ENCODE peak calls at places on chromosomes 12 and 14, in four cellular contexts. One of them, this sample, is unnamed.

GRCh38 chr12:57612711-57613426 is 1.6 kb downstream of the ARHGEF25 start:
- DNase-seq in astrocyte of the cerebellum: no peak
- DNase-seq in uterus: no peak
- DNase-seq in stimulated activated CD4-positive, alpha-beta T cell treated with anti-CD3 and anti-CD28 coated beads, TNF-alpha, amount 100 ng/mL, for 4 hours: no peak
- DNase-seq in this sample: no peak

GRCh38 chr12:70486588-70486987 is 120.5 kb downstream of the KCNMB4 start:
- DNase-seq in astrocyte of the cerebellum: no peak
- DNase-seq in uterus: no peak
- DNase-seq in stimulated activated CD4-positive, alpha-beta T cell treated with anti-CD3 and anti-CD28 coated beads, TNF-alpha, amount 100 ng/mL, for 4 hours: no peak
- DNase-seq in this sample: no peak

GRCh38 chr12:4012977-4013968 is 140.1 kb upstream of the PARP11 start:
- DNase-seq in astrocyte of the cerebellum: no peak
- DNase-seq in uterus: no peak
- DNase-seq in stimulated activated CD4-positive, alpha-beta T cell treated with anti-CD3 and anti-CD28 coated beads, TNF-alpha, amount 100 ng/mL, for 4 hours: no peak
- DNase-seq in this sample: no peak

GRCh38 chr12:27385756-27386155 is 53.1 kb downstream of the BMAL2 start:
- DNase-seq in astrocyte of the cerebellum: no peak
- DNase-seq in uterus: no peak
- DNase-seq in stimulated activated CD4-positive, alpha-beta T cell treated with anti-CD3 and anti-CD28 coated beads, TNF-alpha, amount 100 ng/mL, for 4 hours: no peak
- DNase-seq in this sample: no peak

GRCh38 chr12:2273288-2273687 is 220.5 kb downstream of the CACNA1C start:
- DNase-seq in astrocyte of the cerebellum: peak
- DNase-seq in uterus: peak
- DNase-seq in stimulated activated CD4-positive, alpha-beta T cell treated with anti-CD3 and anti-CD28 coated beads, TNF-alpha, amount 100 ng/mL, for 4 hours: no peak
- DNase-seq in this sample: no peak

GRCh38 chr12:132717531-132718387 is 7.1 kb downstream of the PGAM5 start:
- DNase-seq in astrocyte of the cerebellum: no peak
- DNase-seq in uterus: no peak
- DNase-seq in stimulated activated CD4-positive, alpha-beta T cell treated with anti-CD3 and anti-CD28 coated beads, TNF-alpha, amount 100 ng/mL, for 4 hours: no peak
- DNase-seq in this sample: no peak

GRCh38 chr14:80988192-80988591 is 32.8 kb downstream of the TSHR start:
- DNase-seq in astrocyte of the cerebellum: no peak
- DNase-seq in uterus: no peak
- DNase-seq in stimulated activated CD4-positive, alpha-beta T cell treated with anti-CD3 and anti-CD28 coated beads, TNF-alpha, amount 100 ng/mL, for 4 hours: no peak
- DNase-seq in this sample: no peak

GRCh38 chr14:90239139-90239538 is 17.2 kb upstream of the PSMC1 start:
- DNase-seq in astrocyte of the cerebellum: no peak
- DNase-seq in uterus: no peak
- DNase-seq in stimulated activated CD4-positive, alpha-beta T cell treated with anti-CD3 and anti-CD28 coated beads, TNF-alpha, amount 100 ng/mL, for 4 hours: no peak
- DNase-seq in this sample: no peak

GRCh38 chr12:66848967-66849366 is 170.1 kb upstream of the GRIP1 start:
- DNase-seq in astrocyte of the cerebellum: peak
- DNase-seq in uterus: no peak
- DNase-seq in stimulated activated CD4-positive, alpha-beta T cell treated with anti-CD3 and anti-CD28 coated beads, TNF-alpha, amount 100 ng/mL, for 4 hours: no peak
- DNase-seq in this sample: no peak

GRCh38 chr14:22265319-22266140 is 323.5 kb downstream of the DAD1 start:
- DNase-seq in astrocyte of the cerebellum: no peak
- DNase-seq in uterus: no peak
- DNase-seq in stimulated activated CD4-positive, alpha-beta T cell treated with anti-CD3 and anti-CD28 coated beads, TNF-alpha, amount 100 ng/mL, for 4 hours: no peak
- DNase-seq in this sample: no peak

GRCh38 chr12:132145334-132145733 is 1.1 kb downstream of the NOC4L start:
- DNase-seq in astrocyte of the cerebellum: no peak
- DNase-seq in uterus: no peak
- DNase-seq in stimulated activated CD4-positive, alpha-beta T cell treated with anti-CD3 and anti-CD28 coated beads, TNF-alpha, amount 100 ng/mL, for 4 hours: no peak
- DNase-seq in this sample: peak

This sample was measured in stimulated activated effector memory CD8-positive, alpha-beta T cell treated with anti-CD3 and anti-CD28 coated beads, Interleukin-12 subunit alpha, Interleukin-12 subunit beta, amount 100 ng/mL, for 72 hours.